ENCODE peak calls at places on chromosomes 3 and 15, in four cellular contexts. Z is fibroblast of lung, E is psoas muscle, D is tibial artery. F is an unnamed sample.

GRCh38 chr15:62165029-62165792 is at the start of gene C2CD4B:
- DNase-seq in Z (no peak), D (peak; percentile 24), E (peak; percentile 70), F (no peak)

GRCh38 chr15:55695432-55695831 is 47.5 kb downstream of the PRTG start:
- DNase-seq in Z (no peak), D (no peak), E (no peak), F (no peak)

GRCh38 chr3:133595341-133595740 is 21.9 kb downstream of the CDV3 start:
- DNase-seq in E (no peak), Z (no peak), D (no peak), F (peak; percentile 91)

GRCh38 chr3:43178891-43179366 is 73.0 kb upstream of the POMGNT2 start:
- DNase-seq in E (no peak), D (no peak), Z (peak; percentile 74), F (no peak)

GRCh38 chr3:46348811-46349482 is 5.0 kb upstream of the CCR2 start:
- DNase-seq in E (no peak), D (no peak), Z (no peak), F (no peak)

GRCh38 chr15:77538011-77538410 is 94.7 kb downstream of the LINGO1 start:
- DNase-seq in D (no peak), Z (no peak), E (no peak), F (no peak)

GRCh38 chr3:157532529-157533297 is 29.5 kb upstream of the VEPH1 start:
- DNase-seq in D (no peak), E (no peak), Z (peak; percentile 96), F (peak; percentile 81)

GRCh38 chr15:41571948-41572347 is 12.9 kb downstream of the TYRO3 start:
- DNase-seq in Z (no peak), E (no peak), D (no peak), F (no peak)

GRCh38 chr3:188194327-188194726 is 40.4 kb downstream of the LPP start:
- DNase-seq in E (no peak), Z (peak; percentile 41), D (no peak), F (peak; percentile 77)

GRCh38 chr3:12300137-12300536 is 11.3 kb downstream of the PPARG start:
- DNase-seq in Z (no peak), D (no peak), E (no peak), F (no peak)

GRCh38 chr15:56985871-56986270 is 67.4 kb downstream of the TCF12 start:
- DNase-seq in E (no peak), D (no peak), Z (no peak), F (no peak)

GRCh38 chr3:7875858-7876442 is 625.7 kb upstream of the LMCD1 start:
- DNase-seq in Z (peak; percentile 3), D (no peak), E (no peak), F (peak; percentile 95)

GRCh38 chr15:66891776-66892175 is 173.6 kb upstream of the SMAD3 start:
- DNase-seq in Z (no peak), E (no peak), D (no peak), F (no peak)

GRCh38 chr3:78728406-78729145 is 1039.2 kb downstream of the ROBO1 start:
- DNase-seq in Z (peak; percentile 80), D (peak; percentile 26), E (peak; percentile 67), F (peak; percentile 51)

GRCh38 chr3:37765591-37766219 is 96.0 kb upstream of the CTDSPL start:
- DNase-seq in E (no peak), Z (peak; percentile 66), D (peak; percentile 75), F (peak; percentile 27)

GRCh38 chr3:149618151-149619123 is 39.4 kb downstream of the WWTR1 start:
- DNase-seq in Z (no peak), D (peak; percentile 73), E (no peak), F (peak; percentile 42)

DNA sequence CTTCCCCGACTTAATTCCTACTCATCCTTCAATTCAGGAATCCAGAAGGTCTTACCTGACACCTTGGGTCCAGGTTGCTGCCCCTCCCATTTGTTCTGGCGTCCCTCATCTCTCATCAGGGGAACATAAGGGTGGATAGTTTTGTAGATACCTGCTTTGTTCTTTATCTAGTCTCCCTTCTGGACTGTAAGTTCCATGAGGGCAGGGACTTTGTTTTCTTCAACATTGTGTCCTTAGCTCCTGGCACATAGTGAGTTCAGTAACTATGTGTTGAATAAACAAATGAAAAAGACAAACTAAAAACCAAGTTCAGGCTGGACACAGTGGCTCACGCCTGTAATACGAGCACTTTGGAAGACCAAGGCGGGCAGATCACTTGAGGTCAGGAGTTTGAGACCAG is 13.2 kb upstream of the GPD1L start:
- DNase-seq in Z (no peak), E (no peak), D (no peak), F (no peak)
- H3K4me3 ChIP-seq in Z (no peak overlapping the region), E (no peak overlapping the region), D (no peak overlapping the region), F (no peak overlapping the region)

GRCh38 chr3:137224464-137224863 is 266.7 kb downstream of the IL20RB start:
- DNase-seq in E (no peak), Z (no peak), D (no peak), F (no peak)
- H3K4me1 ChIP-seq in E (no peaks in the 10 kb centered on the region), Z (no peaks in the 10 kb centered on the region), D (no peaks in the 10 kb centered on the region), F (no peaks in the 10 kb centered on the region)

GRCh38 chr3:123568875-123569274 is 16.0 kb downstream of the HACD2 start:
- DNase-seq in E (no peak), D (no peak), Z (no peak), F (no peak)
- TF ChIP-seq CTCF in E (no peak), D (no peak), Z (no peak), F (no peak)

GRCh38 chr3:155080692-155081091 is 573 bp downstream of the MME start:
- DNase-seq in Z (peak; percentile 40), D (no peak), E (no peak), F (no peak)
- H3K4me3 ChIP-seq in Z (peak overlapping the region; percentile 89), D (peak overlapping the region; percentile 42), E (peak overlapping the region; percentile 90), F (peak overlapping the region; percentile 75)

DNA sequence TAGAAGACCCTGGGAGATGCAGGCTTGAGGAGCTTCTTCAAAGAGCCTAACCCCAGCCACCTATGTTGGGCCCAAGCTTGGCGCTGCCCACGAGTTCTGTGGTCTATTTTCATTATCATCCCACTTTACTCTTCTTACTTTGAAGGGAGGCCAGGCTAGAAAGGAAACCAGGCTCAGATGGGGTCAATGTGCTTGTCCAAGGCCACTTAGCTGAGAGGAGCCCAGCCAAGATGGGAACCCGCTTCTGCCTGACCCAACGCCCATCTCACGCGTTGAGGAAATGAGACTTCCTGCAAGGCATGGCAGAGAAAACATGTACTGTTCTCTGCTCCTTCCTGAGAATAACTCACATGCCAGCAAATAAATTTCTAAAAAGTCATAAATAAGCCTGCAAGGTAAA is 486.3 kb upstream of the PROK2 start:
- DNase-seq in E (peak; percentile 59), D (peak; percentile 56), Z (peak; percentile 9), F (no peak)
- H3K4me1 ChIP-seq in E (peaks cover 16% of the 10 kb centered on the region), D (peaks cover 34% of the 10 kb centered on the region), Z (peaks cover 30% of the 10 kb centered on the region), F (peaks cover 40% of the 10 kb centered on the region)

GRCh38 chr3:107753494-107753893 is 230.7 kb downstream of the BBX start:
- DNase-seq in E (no peak), Z (peak; percentile 29), D (peak; percentile 33), F (peak; percentile 10)
- TF ChIP-seq CTCF in E (peak; percentile 20), Z (peak; percentile 41), D (peak; percentile 48), F (peak; percentile 42)

GRCh38 chr15:24957691-24958090 is 2.9 kb downstream of the SNRPN start:
- DNase-seq in E (no peak), Z (no peak), D (no peak), F (no peak)

GRCh38 chr15:24955549-24955929 is 752 bp downstream of the SNRPN start:
- DNase-seq in Z (no peak), D (no peak), E (peak; percentile 60), F (no peak)

GRCh38 chr15:24956131-24956838 is 1.5 kb downstream of the SNRPN start:
- DNase-seq in E (peak; percentile 89), D (peak; percentile 60), Z (peak; percentile 76), F (peak; percentile 54)

GRCh38 chr15:24954783-24955548 is at the start of the genes SNRPN and SNURF:
- DNase-seq in D (peak; percentile 62), E (peak; percentile 89), Z (peak; percentile 68), F (peak; percentile 68)
- H3K4me3 ChIP-seq in D (peak within 1 kb of the TSS; percentile 85), E (peak within 1 kb of the TSS; percentile 75), Z (peak within 1 kb of the TSS; percentile 69), F (peak within 1 kb of the TSS; percentile 97)

GRCh38 chr3:126147932-126148683 is 32.3 kb downstream of the ALDH1L1 start:
- DNase-seq in Z (no peak), E (peak; percentile 27), D (no peak), F (no peak)
- H3K4me1 ChIP-seq in Z (no peaks in the 10 kb centered on the region), E (no peaks in the 10 kb centered on the region), D (no peaks in the 10 kb centered on the region), F (no peaks in the 10 kb centered on the region)

F was measured in astrocyte.